ENCODE peak calls at places on chromosome 7, in five cellular contexts. M is colonic mucosa, U is right cardiac atrium, F is neuronal stem cell, B is ovary. C is an unnamed sample. For H3K4me1 and H3K9me3, the result is how much of the 10 kb centered on the place peaks cover.

GRCh38 chr7:81882086-81882485 is 112.2 kb upstream of the HGF start:
- DNase-seq in M (no peak), U (no peak), F (no peak), B (no peak), C (no peak)

GRCh38 chr7:112136707-112137008 is 69.5 kb downstream of the DOCK4 start:
- DNase-seq in M (no peak), U (no peak), F (no peak), B (no peak), C (no peak)

GRCh38 chr7:54858008-54858692 is 99.1 kb upstream of the SEC61G start:
- DNase-seq in M (no peak), U (no peak), F (peak), B (no peak), C (no peak)

GRCh38 chr7:116984917-116985316 is 31.6 kb downstream of the ST7 start:
- DNase-seq in M (no peak), U (no peak), F (no peak), B (no peak), C (no peak)

GRCh38 chr7:51827641-51828040 is 511.0 kb upstream of the COBL start:
- DNase-seq in M (no peak), U (no peak), F (no peak), B (no peak), C (no peak)

GRCh38 chr7:123999698-124000097 is 33.2 kb downstream of the TMEM229A start:
- DNase-seq in M (no peak), U (no peak), F (no peak), B (no peak), C (no peak)

GRCh38 chr7:47337531-47337930 is 244.4 kb downstream of the TNS3 start:
- DNase-seq in M (no peak), U (no peak), F (no peak), B (no peak), C (peak)

GRCh38 chr7:29499932-29500331 is 63.7 kb upstream of the PRR15 start:
- DNase-seq in M (no peak), U (no peak), F (no peak), B (no peak), C (no peak)

GRCh38 chr7:92880212-92881090 is 44.1 kb upstream of the CDK6 start:
- DNase-seq in M (peak), U (no peak), F (no peak), B (no peak), C (no peak)

GRCh38 chr7:138478499-138478908 is 18.4 kb downstream of the TRIM24 start:
- DNase-seq in M (peak), U (no peak), F (no peak), B (no peak), C (no peak)

GRCh38 chr7:110090113-110090820 is 1000.7 kb upstream of the LRRN3 start:
- DNase-seq in M (no peak), U (no peak), F (no peak), B (no peak), C (no peak)

GRCh38 chr7:23106801-23107713 is 1.5 kb downstream of the KLHL7 start:
- DNase-seq in M (no peak), U (no peak), F (no peak), B (no peak), C (no peak)

GRCh38 chr7:123131556-123132345 is 68.0 kb downstream of the SLC13A1 start:
- DNase-seq in M (no peak), U (no peak), F (no peak), B (no peak), C (no peak)

GRCh38 chr7:97971120-97971989 is 18.6 kb downstream of the OCM2 start:
- DNase-seq in M (peak), U (no peak), F (no peak), B (no peak), C (no peak)

GRCh38 chr7:37446371-37446770 is 2.3 kb downstream of the ELMO1 start:
- DNase-seq in M (no peak), U (no peak), F (no peak), B (no peak), C (no peak)

GRCh38 chr7:2526659-2527504 is 7.3 kb downstream of the LFNG start:
- DNase-seq in M (peak), U (peak), F (no peak), B (no peak), C (peak)

GRCh38 chr7:97004931-97005763 is at the start of gene DLX6:
- DNase-seq in M (peak), U (peak), F (peak), B (peak), C (no peak)

GRCh38 chr7:140230517-140230861 is 53.7 kb upstream of the KDM7A start:
- DNase-seq in M (peak), U (peak), F (peak), B (no peak), C (no peak)

GRCh38 chr7:70051726-70052125 is 453.5 kb downstream of the AUTS2 start:
- DNase-seq in M (no peak), U (no peak), F (no peak), B (no peak), C (no peak)

GRCh38 chr7:134820778-134821177 is 41.3 kb downstream of the CALD1 start:
- DNase-seq in M (no peak), U (no peak), F (no peak), B (no peak), C (no peak)

GRCh38 chr7:97513326-97513725 is 218.6 kb upstream of the TAC1 start:
- DNase-seq in M (no peak), U (no peak), F (no peak), B (no peak), C (no peak)

GRCh38 chr7:117946201-117946633 is 73.0 kb upstream of the CTTNBP2 start:
- DNase-seq in M (no peak), U (no peak), F (no peak), B (no peak), C (no peak)

GRCh38 chr7:30238721-30239441 is 45.5 kb upstream of the ZNRF2 start:
- DNase-seq in M (peak), U (peak), F (no peak), B (no peak), C (peak)

GRCh38 chr7:148485618-148486017 is 104.9 kb upstream of the C7orf33 start:
- DNase-seq in M (peak), U (no peak), F (no peak), B (no peak), C (no peak)

GRCh38 chr7:90312745-90313144 is 8.4 kb downstream of the FAM237B start:
- DNase-seq in M (no peak), U (no peak), F (no peak), B (no peak), C (no peak)

GRCh38 chr7:155011081-155011480 is 8.2 kb upstream of the PAXIP1 start:
- DNase-seq in M (no peak), U (no peak), F (no peak), B (no peak), C (no peak)

GRCh38 chr7:135361788-135362187 is 128.2 kb downstream of the STRA8 start:
- DNase-seq in M (no peak), U (no peak), F (no peak), B (no peak), C (no peak)

GRCh38 chr7:105015631-105015965 is 1.6 kb downstream of the KMT2E start:
- DNase-seq in M (peak), U (no peak), F (no peak), B (no peak), C (no peak)

GRCh38 chr7:44977304-44977858 is 1.4 kb downstream of the MYO1G start:
- DNase-seq in M (no peak), U (peak), F (no peak), B (no peak), C (no peak)

GRCh38 chr7:82677064-82677463 is 233.5 kb upstream of the CACNA2D1 start:
- DNase-seq in M (no peak), U (no peak), F (no peak), B (no peak), C (no peak)

GRCh38 chr7:151292850-151293249 is 44.4 kb upstream of the SMARCD3 start:
- DNase-seq in M (no peak), U (no peak), F (no peak), B (no peak), C (no peak)

GRCh38 chr7:149209518-149210269 is 14.3 kb downstream of the ZNF282 start:
- DNase-seq in M (peak), U (no peak), F (peak), B (no peak), C (no peak)

GRCh38 chr7:28960071-28960840 is 2.1 kb upstream of the TRIL start:
- DNase-seq in M (no peak), U (no peak), F (no peak), B (no peak), C (no peak)

GRCh38 chr7:106947244-106947728 is 82.2 kb downstream of the PIK3CG start:
- DNase-seq in M (peak), U (peak), F (peak), B (peak), C (peak)

GRCh38 chr7:74032191-74032490 is 4.2 kb downstream of the ELN start:
- DNase-seq in M (no peak), U (peak), F (no peak), B (peak), C (no peak)

DNA sequence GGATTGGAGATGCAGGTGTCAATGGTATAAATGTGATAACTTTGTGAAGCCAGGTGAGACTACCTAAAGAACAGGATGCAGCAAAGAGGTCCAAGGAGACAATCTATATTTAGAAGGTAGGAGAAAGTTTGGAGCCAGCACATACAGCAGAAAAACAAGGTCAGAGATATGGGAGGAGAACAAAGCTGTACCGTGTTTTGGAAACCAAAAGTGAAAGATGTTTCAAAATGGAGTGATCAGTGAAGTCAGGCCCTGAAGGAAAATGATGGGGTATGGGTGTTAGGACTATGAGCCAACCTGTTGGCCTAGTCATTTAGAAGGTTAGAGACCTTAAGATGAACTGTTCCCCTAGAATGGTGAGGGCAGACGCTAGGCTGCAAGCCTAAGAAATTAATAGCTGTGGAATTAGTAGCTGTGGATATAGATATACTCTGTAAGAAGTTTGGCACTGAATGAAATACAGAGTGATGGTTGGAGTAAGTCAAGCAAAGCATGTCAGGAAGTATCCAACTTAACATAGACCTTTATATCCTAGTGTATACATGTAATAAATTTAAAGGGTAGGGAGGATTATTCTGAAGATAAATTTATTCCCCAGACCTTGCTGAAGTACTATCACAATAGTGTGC is 149.8 kb upstream of the WNT16 start:
- DNase-seq in M (no peak), U (no peak), F (no peak), B (no peak), C (no peak)
- H3K4me1 ChIP-seq in M (under half), U (under half), F (under half), B (under half), C (under half)

DNA sequence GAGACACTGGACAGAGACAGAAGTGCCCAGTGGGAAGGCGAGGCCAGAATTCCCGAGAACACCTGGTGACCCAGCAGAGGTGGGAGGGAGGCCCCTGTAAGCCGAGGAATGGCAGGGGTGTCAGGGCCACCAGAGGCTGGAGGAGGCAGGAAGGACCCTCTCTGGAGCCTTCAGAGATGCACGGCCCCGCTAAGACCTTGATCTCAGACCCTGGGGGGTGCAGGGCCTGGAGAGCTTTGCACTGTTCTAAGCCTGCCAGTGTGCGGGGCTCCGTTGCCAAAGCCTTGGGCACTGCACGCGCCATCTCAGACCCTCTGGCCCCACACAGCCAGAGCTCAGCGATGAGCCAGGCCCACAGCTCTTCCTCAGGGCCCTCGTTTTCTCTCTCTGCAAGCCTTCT is 557.1 kb downstream of the PTPRN2 start:
- DNase-seq in M (no peak), U (no peak), F (no peak), B (no peak), C (no peak)
- H3K9me3 ChIP-seq in M (under half), U (under half), F (under half), B (under half), C (under half)

DNA sequence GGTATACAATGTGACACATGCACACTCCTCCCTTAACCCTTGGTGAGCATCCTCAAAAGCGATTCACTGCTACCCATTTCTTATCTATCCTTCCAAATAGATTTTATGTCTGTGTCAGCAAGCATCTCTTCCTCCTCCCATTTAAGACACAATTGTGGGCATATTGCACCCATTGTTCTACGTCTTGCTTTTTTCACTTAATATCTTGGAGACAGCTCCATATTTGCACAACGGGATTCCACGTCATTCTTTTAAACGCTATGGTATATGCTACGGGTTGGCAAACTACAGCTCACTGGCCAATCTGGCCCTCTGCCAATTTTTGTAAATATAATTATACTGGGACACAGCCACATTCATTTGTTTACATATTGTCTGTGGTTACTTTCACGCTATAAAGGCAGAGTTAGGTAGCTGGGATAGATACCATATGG is 88.6 kb downstream of the RNF216 start:
- DNase-seq in M (no peak), U (no peak), F (no peak), B (no peak), C (no peak)
- H3K4me1 ChIP-seq in M (under half), U (under half), F (under half), B (half or more), C (half or more)

GRCh38 chr7:53191296-53191695 is 155.9 kb downstream of the POM121L12 start:
- DNase-seq in M (no peak), U (no peak), F (no peak), B (no peak), C (no peak)

GRCh38 chr7:53191836-53192443 is 156.5 kb downstream of the POM121L12 start:
- DNase-seq in M (no peak), U (no peak), F (no peak), B (no peak), C (no peak)
- H3K9me3 ChIP-seq in M (under half), U (under half), F (under half), B (under half), C (under half)

GRCh38 chr7:24283900-24284698 is at the start of gene NPY:
- DNase-seq in M (no peak), U (no peak), F (no peak), B (no peak), C (no peak)
- H3K4me1 ChIP-seq in M (under half), U (under half), F (under half), B (under half), C (under half)